ENCODE peak calls at places on chromosomes 16 and 17, in five cellular contexts. L is GM12878, T is H1, W is HepG2, K is K562. N is an unnamed sample.

GRCh38 chr16:84806256-84806889 is 13.4 kb upstream of the CRISPLD2 start:
- DNase-seq in L (peak), T (no peak), W (no peak), K (peak), N (no peak)

GRCh38 chr16:5377280-5377898 is 279.8 kb upstream of the EEF2KMT start:
- DNase-seq in L (no peak), T (no peak), W (no peak), K (no peak), N (no peak)

GRCh38 chr16:80948886-80949502 is 57.7 kb downstream of the CMC2 start:
- DNase-seq in L (no peak), T (peak), W (peak), K (peak), N (peak)

GRCh38 chr17:18186271-18186982 is 2.8 kb downstream of the ALKBH5 start:
- DNase-seq in L (no peak), T (no peak), W (no peak), K (no peak), N (no peak)

GRCh38 chr16:70349783-70350182 is 3.1 kb downstream of the DDX19A start:
- DNase-seq in L (no peak), T (no peak), W (no peak), K (no peak), N (no peak)

GRCh38 chr16:16788004-16788403 is 409.1 kb downstream of the NPIPA7 start:
- DNase-seq in L (no peak), T (no peak), W (no peak), K (no peak), N (peak)

GRCh38 chr17:81341347-81342061 is 46.4 kb upstream of the SLC38A10 start:
- DNase-seq in L (no peak), T (peak), W (no peak), K (no peak), N (peak)

GRCh38 chr16:11047057-11047456 is 102.7 kb downstream of the CLEC16A start:
- DNase-seq in L (no peak), T (no peak), W (no peak), K (no peak), N (no peak)

GRCh38 chr17:74180336-74180735 is 23.1 kb upstream of the RPL38 start:
- DNase-seq in L (no peak), T (no peak), W (no peak), K (no peak), N (no peak)

GRCh38 chr17:40517286-40517662 is 15.9 kb upstream of the TNS4 start:
- DNase-seq in L (no peak), T (no peak), W (no peak), K (no peak), N (no peak)

GRCh38 chr16:63776437-63776836 is 1345.4 kb downstream of the CDH11 start:
- DNase-seq in L (no peak), T (no peak), W (no peak), K (no peak), N (no peak)

GRCh38 chr17:50542795-50543774 is 3.9 kb upstream of the SPATA20 start:
- DNase-seq in L (no peak), T (no peak), W (peak), K (no peak), N (no peak)

GRCh38 chr16:50081428-50082018 is 15.8 kb downstream of the HEATR3 start:
- DNase-seq in L (no peak), T (no peak), W (no peak), K (no peak), N (no peak)

GRCh38 chr16:77723108-77723514 is 797 bp downstream of the NUDT7 start:
- DNase-seq in L (no peak), T (no peak), W (no peak), K (peak), N (no peak)

GRCh38 chr17:4543557-4544026 is 11.6 kb downstream of the MYBBP1A start:
- DNase-seq in L (no peak), T (no peak), W (no peak), K (no peak), N (no peak)

GRCh38 chr16:57379579-57379978 is 7.3 kb downstream of the CX3CL1 start:
- DNase-seq in L (no peak), T (no peak), W (no peak), K (no peak), N (no peak)

GRCh38 chr16:11034005-11034404 is 89.6 kb downstream of the CLEC16A start:
- DNase-seq in L (no peak), T (no peak), W (no peak), K (no peak), N (no peak)

GRCh38 chr17:72212041-72212440 is 91.2 kb downstream of the SOX9 start:
- DNase-seq in L (no peak), T (no peak), W (no peak), K (no peak), N (no peak)

GRCh38 chr16:3999890-4000325 is 116.3 kb downstream of the ADCY9 start:
- DNase-seq in L (no peak), T (no peak), W (no peak), K (no peak), N (no peak)

GRCh38 chr17:47882695-47883588 is 13.1 kb upstream of the SP2 start:
- DNase-seq in L (no peak), T (no peak), W (no peak), K (no peak), N (no peak)
- H3K27ac ChIP-seq in L (no peak), T (no peak), W (no peak), K (no peak), N (no peak)

GRCh38 chr17:78268960-78269892 is 37.8 kb downstream of the TMEM235 start:
- DNase-seq in L (no peak), T (peak), W (no peak), K (no peak), N (peak)
- H2AFZ ChIP-seq in L (no peak), T (peak), W (no peak), K (no peak), N (peak)

GRCh38 chr17:13725286-13725990 is 123.7 kb upstream of the HS3ST3A1 start:
- DNase-seq in L (no peak), T (no peak), W (peak), K (no peak), N (no peak)
- TF ChIP-seq CREB1 in L (no peak), T (no peak), W (no peak), K (no peak), N (no peak)

DNA sequence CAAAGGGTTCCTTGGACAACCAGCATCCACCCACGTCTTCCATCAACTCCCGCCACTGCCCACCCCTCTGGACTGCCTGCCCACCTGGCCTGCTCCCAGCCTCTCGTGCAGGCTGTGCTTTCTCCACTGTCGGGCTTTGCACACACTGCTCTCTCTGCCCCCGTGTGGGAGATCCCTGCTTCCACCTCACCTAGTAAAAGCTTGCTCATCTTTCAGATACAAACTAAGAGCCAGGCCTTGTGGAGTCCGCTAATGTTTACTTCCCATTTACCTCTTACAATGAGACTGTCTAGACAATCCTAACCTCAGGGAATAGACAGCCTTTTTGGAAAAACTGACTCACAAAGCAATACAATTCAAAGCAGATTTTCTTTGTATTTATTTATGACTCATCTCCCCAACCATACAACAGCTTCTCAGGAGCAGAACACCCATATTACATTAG is 67.6 kb downstream of the USP31 start:
- DNase-seq in L (no peak), T (no peak), W (no peak), K (no peak), N (no peak)
- H3K27ac ChIP-seq in L (no peak), T (no peak), W (no peak), K (no peak), N (no peak)

DNA sequence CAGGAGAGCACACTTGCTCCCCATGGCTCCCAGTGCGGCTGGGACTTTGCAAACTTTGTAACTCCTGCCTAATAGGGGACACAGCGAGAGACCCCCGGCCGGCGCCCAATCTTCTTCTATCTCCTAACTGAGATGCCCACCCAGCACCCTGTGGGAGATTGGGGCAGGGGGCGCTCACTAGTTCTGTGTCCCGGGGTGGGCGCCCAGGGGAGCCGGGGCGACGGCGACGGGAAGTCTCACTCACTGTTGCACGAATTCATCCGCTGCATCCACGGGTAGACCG is 3.9 kb upstream of the HOXB5 start:
- DNase-seq in L (no peak), T (no peak), W (no peak), K (no peak), N (no peak)
- H2AFZ ChIP-seq in L (peak), T (no peak), W (no peak), K (no peak), N (no peak)

DNA sequence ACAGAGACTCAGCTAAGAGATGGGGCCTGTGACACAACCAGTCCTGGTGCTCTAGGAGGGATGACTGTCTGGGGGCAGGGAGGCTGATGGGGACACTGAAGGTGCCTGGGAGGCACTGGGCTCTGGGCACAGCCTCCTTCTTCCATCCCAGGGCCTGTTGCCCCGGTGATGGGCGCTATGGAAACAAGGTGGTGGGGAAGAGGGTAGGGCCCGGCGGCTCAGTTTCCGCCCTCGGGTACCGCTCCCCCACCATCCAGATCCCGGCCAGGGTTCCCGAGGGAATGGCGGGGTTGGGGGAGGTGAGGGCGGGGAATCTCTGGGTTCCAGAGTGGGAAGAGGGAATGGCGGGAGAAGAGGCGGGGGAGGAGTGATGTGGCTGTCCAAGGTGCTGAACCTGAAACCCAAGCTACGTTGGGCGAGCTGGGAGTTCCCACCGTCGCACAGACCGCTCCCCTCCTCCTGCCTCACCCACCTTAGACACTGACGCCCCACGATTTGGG is 981 bp downstream of the KCNH4 start:
- DNase-seq in L (no peak), T (peak), W (peak), K (peak), N (peak)
- TF ChIP-seq CREB1 in L (no peak), T (peak), W (no peak), K (no peak), N (peak)

GRCh38 chr16:31461201-31461920 is 2.1 kb downstream of the ARMC5 start:
- DNase-seq in L (no peak), T (no peak), W (no peak), K (no peak), N (no peak)
- H3K27ac ChIP-seq in L (no peak), T (no peak), W (no peak), K (no peak), N (no peak)

N was measured in GM23338.